ENCODE peak calls at places on chromosomes 7 and 10, in six cellular contexts. M, L, Q, S, W and O are unnamed samples.
A peak's percentile ranks its signal among the peaks of the same experiment; 100 is the strongest.

GRCh38 chr7:36295090-36295489 is 94.6 kb upstream of the ANLN start:
- DNase-seq in Q (no peak), M (no peak), W (no peak), L (no peak), S (no peak), O (peak; percentile 56)

GRCh38 chr7:99440195-99440594 is 1.5 kb downstream of the CPSF4 start:
- DNase-seq in Q (no peak), L (no peak), W (peak; percentile 37), S (no peak), M (no peak), O (no peak)

GRCh38 chr7:87359366-87359765 is 13.9 kb downstream of the CROT start:
- DNase-seq in S (no peak), M (peak; percentile 34), W (no peak), L (no peak), Q (no peak), O (peak; percentile 9)

GRCh38 chr7:96837583-96837982 is 127.9 kb upstream of the SEM1 start:
- DNase-seq in L (no peak), Q (peak; percentile 86), M (no peak), S (no peak), W (no peak), O (no peak)

GRCh38 chr10:88245974-88246511 is 337.1 kb downstream of the RNLS start:
- DNase-seq in W (no peak), L (no peak), M (peak; percentile 38), Q (no peak), S (no peak), O (no peak)

GRCh38 chr10:95560288-95561199 is 627 bp downstream of the SORBS1 start:
- DNase-seq in L (peak; percentile 48), M (no peak), W (no peak), S (peak; percentile 75), Q (no peak), O (peak; percentile 21)

GRCh38 chr7:29255839-29256782 is 61.5 kb downstream of the CHN2 start:
- DNase-seq in M (no peak), L (no peak), W (peak; percentile 61), Q (no peak), S (no peak), O (no peak)

GRCh38 chr7:50406935-50407334 is 43.2 kb downstream of the FIGNL1 start:
- DNase-seq in W (no peak), L (no peak), M (no peak), S (no peak), Q (no peak), O (no peak)

GRCh38 chr7:37999673-38000072 is 79.2 kb downstream of the EPDR1 start:
- DNase-seq in W (no peak), S (no peak), L (no peak), Q (no peak), M (no peak), O (no peak)

GRCh38 chr10:98425511-98426352 is 10.8 kb upstream of the PYROXD2 start:
- DNase-seq in L (no peak), S (peak; percentile 63), W (peak; percentile 73), M (no peak), Q (peak; percentile 28), O (peak; percentile 35)

GRCh38 chr7:9231683-9232082 is 798.3 kb downstream of the NXPH1 start:
- DNase-seq in S (no peak), Q (no peak), W (no peak), M (no peak), L (no peak), O (no peak)